ENCODE peak calls at places on chromosome 17, in seven cellular contexts. One of them, this sample, is unnamed.

GRCh38 chr17:43578699-43579569 is 32.8 kb upstream of the ETV4 start:
- DNase-seq in HEK293T: no peak
- DNase-seq in T-helper 2 cell: peak; percentile 6
- DNase-seq in KBM-7: no peak
- DNase-seq in NCI-H1105: peak; percentile 34
- DNase-seq in activated naive CD8-positive, alpha-beta T cell treated with anti-CD3 and anti-CD28 coated beads, Interleukin-2, amount 50 U/mL, for 24 hours: peak; percentile 32
- DNase-seq in stimulated activated CD4-positive, alpha-beta T cell treated with anti-CD3 and anti-CD28 coated beads, TNF-alpha, amount 100 ng/mL, for 48 hours: no peak
- DNase-seq in this sample: peak; percentile 15

GRCh38 chr17:2232244-2232638 is 71.3 kb downstream of the SMG6 start:
- DNase-seq in NCI-H1105: no peak
- DNase-seq in stimulated activated CD4-positive, alpha-beta T cell treated with anti-CD3 and anti-CD28 coated beads, TNF-alpha, amount 100 ng/mL, for 48 hours: no peak
- DNase-seq in T-helper 2 cell: no peak
- DNase-seq in activated naive CD8-positive, alpha-beta T cell treated with anti-CD3 and anti-CD28 coated beads, Interleukin-2, amount 50 U/mL, for 24 hours: no peak
- DNase-seq in HEK293T: no peak
- DNase-seq in KBM-7: no peak
- DNase-seq in this sample: no peak

GRCh38 chr17:4506180-4506814 is 7.6 kb downstream of the SPNS2 start:
- DNase-seq in KBM-7: no peak
- DNase-seq in stimulated activated CD4-positive, alpha-beta T cell treated with anti-CD3 and anti-CD28 coated beads, TNF-alpha, amount 100 ng/mL, for 48 hours: no peak
- DNase-seq in HEK293T: no peak
- DNase-seq in NCI-H1105: no peak
- DNase-seq in activated naive CD8-positive, alpha-beta T cell treated with anti-CD3 and anti-CD28 coated beads, Interleukin-2, amount 50 U/mL, for 24 hours: no peak
- DNase-seq in T-helper 2 cell: no peak
- DNase-seq in this sample: no peak

GRCh38 chr17:78873519-78874340 is 29.3 kb downstream of the CEP295NL start:
- DNase-seq in T-helper 2 cell: no peak
- DNase-seq in stimulated activated CD4-positive, alpha-beta T cell treated with anti-CD3 and anti-CD28 coated beads, TNF-alpha, amount 100 ng/mL, for 48 hours: no peak
- DNase-seq in KBM-7: no peak
- DNase-seq in NCI-H1105: no peak
- DNase-seq in activated naive CD8-positive, alpha-beta T cell treated with anti-CD3 and anti-CD28 coated beads, Interleukin-2, amount 50 U/mL, for 24 hours: no peak
- DNase-seq in HEK293T: no peak
- DNase-seq in this sample: no peak

GRCh38 chr17:1583569-1583968 is 21.0 kb upstream of the PITPNA start:
- DNase-seq in stimulated activated CD4-positive, alpha-beta T cell treated with anti-CD3 and anti-CD28 coated beads, TNF-alpha, amount 100 ng/mL, for 48 hours: no peak
- DNase-seq in HEK293T: no peak
- DNase-seq in activated naive CD8-positive, alpha-beta T cell treated with anti-CD3 and anti-CD28 coated beads, Interleukin-2, amount 50 U/mL, for 24 hours: no peak
- DNase-seq in T-helper 2 cell: no peak
- DNase-seq in KBM-7: no peak
- DNase-seq in NCI-H1105: no peak
- DNase-seq in this sample: no peak

GRCh38 chr17:28745052-28745776 is 1.4 kb downstream of the TRAF4 start:
- DNase-seq in activated naive CD8-positive, alpha-beta T cell treated with anti-CD3 and anti-CD28 coated beads, Interleukin-2, amount 50 U/mL, for 24 hours: peak; percentile 41
- DNase-seq in KBM-7: peak; percentile 58
- DNase-seq in NCI-H1105: peak; percentile 11
- DNase-seq in HEK293T: no peak
- DNase-seq in T-helper 2 cell: no peak
- DNase-seq in stimulated activated CD4-positive, alpha-beta T cell treated with anti-CD3 and anti-CD28 coated beads, TNF-alpha, amount 100 ng/mL, for 48 hours: no peak
- DNase-seq in this sample: no peak

GRCh38 chr17:64343833-64344637 is 46.6 kb downstream of the PECAM1 start:
- DNase-seq in T-helper 2 cell: no peak
- DNase-seq in NCI-H1105: peak; percentile 35
- DNase-seq in KBM-7: no peak
- DNase-seq in stimulated activated CD4-positive, alpha-beta T cell treated with anti-CD3 and anti-CD28 coated beads, TNF-alpha, amount 100 ng/mL, for 48 hours: no peak
- DNase-seq in HEK293T: no peak
- DNase-seq in activated naive CD8-positive, alpha-beta T cell treated with anti-CD3 and anti-CD28 coated beads, Interleukin-2, amount 50 U/mL, for 24 hours: no peak
- DNase-seq in this sample: no peak

GRCh38 chr17:72561266-72561665 is 440.4 kb downstream of the SOX9 start:
- DNase-seq in HEK293T: no peak
- DNase-seq in KBM-7: no peak
- DNase-seq in activated naive CD8-positive, alpha-beta T cell treated with anti-CD3 and anti-CD28 coated beads, Interleukin-2, amount 50 U/mL, for 24 hours: no peak
- DNase-seq in T-helper 2 cell: no peak
- DNase-seq in stimulated activated CD4-positive, alpha-beta T cell treated with anti-CD3 and anti-CD28 coated beads, TNF-alpha, amount 100 ng/mL, for 48 hours: no peak
- DNase-seq in NCI-H1105: no peak
- DNase-seq in this sample: no peak

GRCh38 chr17:49914096-49914490 is 54.9 kb upstream of the DLX4 start:
- DNase-seq in stimulated activated CD4-positive, alpha-beta T cell treated with anti-CD3 and anti-CD28 coated beads, TNF-alpha, amount 100 ng/mL, for 48 hours: no peak
- DNase-seq in T-helper 2 cell: no peak
- DNase-seq in KBM-7: no peak
- DNase-seq in HEK293T: no peak
- DNase-seq in NCI-H1105: peak; percentile 34
- DNase-seq in activated naive CD8-positive, alpha-beta T cell treated with anti-CD3 and anti-CD28 coated beads, Interleukin-2, amount 50 U/mL, for 24 hours: no peak
- DNase-seq in this sample: no peak

GRCh38 chr17:79183221-79184158 is 108.9 kb downstream of the ENGASE start:
- DNase-seq in T-helper 2 cell: no peak
- DNase-seq in KBM-7: no peak
- DNase-seq in HEK293T: peak; percentile 81
- DNase-seq in activated naive CD8-positive, alpha-beta T cell treated with anti-CD3 and anti-CD28 coated beads, Interleukin-2, amount 50 U/mL, for 24 hours: peak; percentile 9
- DNase-seq in stimulated activated CD4-positive, alpha-beta T cell treated with anti-CD3 and anti-CD28 coated beads, TNF-alpha, amount 100 ng/mL, for 48 hours: no peak
- DNase-seq in NCI-H1105: peak; percentile 52
- DNase-seq in this sample: no peak

GRCh38 chr17:39665642-39666221 is 583 bp downstream of the TCAP start:
- DNase-seq in T-helper 2 cell: no peak
- DNase-seq in stimulated activated CD4-positive, alpha-beta T cell treated with anti-CD3 and anti-CD28 coated beads, TNF-alpha, amount 100 ng/mL, for 48 hours: no peak
- DNase-seq in activated naive CD8-positive, alpha-beta T cell treated with anti-CD3 and anti-CD28 coated beads, Interleukin-2, amount 50 U/mL, for 24 hours: no peak
- DNase-seq in NCI-H1105: peak; percentile 18
- DNase-seq in KBM-7: no peak
- DNase-seq in HEK293T: no peak
- DNase-seq in this sample: no peak

GRCh38 chr17:28807925-28808641 is 34.5 kb downstream of the FAM222B start:
- DNase-seq in T-helper 2 cell: no peak
- DNase-seq in activated naive CD8-positive, alpha-beta T cell treated with anti-CD3 and anti-CD28 coated beads, Interleukin-2, amount 50 U/mL, for 24 hours: no peak
- DNase-seq in KBM-7: peak; percentile 53
- DNase-seq in stimulated activated CD4-positive, alpha-beta T cell treated with anti-CD3 and anti-CD28 coated beads, TNF-alpha, amount 100 ng/mL, for 48 hours: no peak
- DNase-seq in HEK293T: peak; percentile 5
- DNase-seq in NCI-H1105: no peak
- DNase-seq in this sample: peak; percentile 5

GRCh38 chr17:27956601-27957445 is 63.7 kb upstream of the LYRM9 start:
- DNase-seq in stimulated activated CD4-positive, alpha-beta T cell treated with anti-CD3 and anti-CD28 coated beads, TNF-alpha, amount 100 ng/mL, for 48 hours: no peak
- DNase-seq in NCI-H1105: no peak
- DNase-seq in T-helper 2 cell: no peak
- DNase-seq in HEK293T: no peak
- DNase-seq in activated naive CD8-positive, alpha-beta T cell treated with anti-CD3 and anti-CD28 coated beads, Interleukin-2, amount 50 U/mL, for 24 hours: no peak
- DNase-seq in KBM-7: no peak
- DNase-seq in this sample: no peak

GRCh38 chr17:16338391-16338790 is 14.9 kb downstream of the CENPV start:
- DNase-seq in KBM-7: no peak
- DNase-seq in NCI-H1105: no peak
- DNase-seq in stimulated activated CD4-positive, alpha-beta T cell treated with anti-CD3 and anti-CD28 coated beads, TNF-alpha, amount 100 ng/mL, for 48 hours: no peak
- DNase-seq in T-helper 2 cell: no peak
- DNase-seq in activated naive CD8-positive, alpha-beta T cell treated with anti-CD3 and anti-CD28 coated beads, Interleukin-2, amount 50 U/mL, for 24 hours: no peak
- DNase-seq in HEK293T: no peak
- DNase-seq in this sample: no peak

GRCh38 chr17:72165202-72165972 is 44.6 kb downstream of the SOX9 start:
- DNase-seq in activated naive CD8-positive, alpha-beta T cell treated with anti-CD3 and anti-CD28 coated beads, Interleukin-2, amount 50 U/mL, for 24 hours: no peak
- DNase-seq in NCI-H1105: no peak
- DNase-seq in HEK293T: no peak
- DNase-seq in T-helper 2 cell: no peak
- DNase-seq in KBM-7: no peak
- DNase-seq in stimulated activated CD4-positive, alpha-beta T cell treated with anti-CD3 and anti-CD28 coated beads, TNF-alpha, amount 100 ng/mL, for 48 hours: no peak
- DNase-seq in this sample: no peak

GRCh38 chr17:16430650-16431049 is 15.3 kb downstream of the TRPV2 start:
- DNase-seq in NCI-H1105: no peak
- DNase-seq in stimulated activated CD4-positive, alpha-beta T cell treated with anti-CD3 and anti-CD28 coated beads, TNF-alpha, amount 100 ng/mL, for 48 hours: no peak
- DNase-seq in activated naive CD8-positive, alpha-beta T cell treated with anti-CD3 and anti-CD28 coated beads, Interleukin-2, amount 50 U/mL, for 24 hours: no peak
- DNase-seq in T-helper 2 cell: no peak
- DNase-seq in HEK293T: no peak
- DNase-seq in KBM-7: no peak
- DNase-seq in this sample: no peak

GRCh38 chr17:81428121-81428515 is 32.9 kb downstream of the BAHCC1 start:
- DNase-seq in HEK293T: no peak
- DNase-seq in stimulated activated CD4-positive, alpha-beta T cell treated with anti-CD3 and anti-CD28 coated beads, TNF-alpha, amount 100 ng/mL, for 48 hours: no peak
- DNase-seq in activated naive CD8-positive, alpha-beta T cell treated with anti-CD3 and anti-CD28 coated beads, Interleukin-2, amount 50 U/mL, for 24 hours: no peak
- DNase-seq in KBM-7: no peak
- DNase-seq in T-helper 2 cell: no peak
- DNase-seq in NCI-H1105: no peak
- DNase-seq in this sample: no peak

GRCh38 chr17:12209792-12210191 is 189.1 kb downstream of the MAP2K4 start:
- DNase-seq in NCI-H1105: no peak
- DNase-seq in activated naive CD8-positive, alpha-beta T cell treated with anti-CD3 and anti-CD28 coated beads, Interleukin-2, amount 50 U/mL, for 24 hours: no peak
- DNase-seq in stimulated activated CD4-positive, alpha-beta T cell treated with anti-CD3 and anti-CD28 coated beads, TNF-alpha, amount 100 ng/mL, for 48 hours: no peak
- DNase-seq in KBM-7: no peak
- DNase-seq in HEK293T: no peak
- DNase-seq in T-helper 2 cell: no peak
- DNase-seq in this sample: no peak